ENCODE peak calls at places on chromosomes 5 and 9, in eight cellular contexts. K, W, T, L, I, N, X and B are unnamed samples.

GRCh38 chr5:134554319-134555222 is 29.1 kb downstream of the JADE2 start:
- DNase-seq in K (peak; percentile 48), W (no peak), T (no peak), L (no peak), I (no peak), N (no peak), X (peak; percentile 19), B (peak; percentile 99)

GRCh38 chr5:36414869-36415282 is 113.2 kb upstream of the RANBP3L start:
- DNase-seq in K (peak; percentile 10), W (no peak), T (peak; percentile 74), L (no peak), I (no peak), N (no peak), X (no peak), B (peak; percentile 52)

GRCh38 chr9:128259156-128259555 is 16.7 kb downstream of the GOLGA2 start:
- DNase-seq in K (no peak), W (no peak), T (no peak), L (no peak), I (no peak), N (no peak), X (no peak), B (no peak)

GRCh38 chr9:136961279-136962065 is 9.4 kb downstream of the LCN12 start:
- DNase-seq in K (no peak), W (no peak), T (no peak), L (no peak), I (no peak), N (no peak), X (no peak), B (no peak)

GRCh38 chr5:1537166-1538154 is 13.7 kb upstream of the LPCAT1 start:
- DNase-seq in K (no peak), W (no peak), T (no peak), L (no peak), I (no peak), N (peak; percentile 7), X (no peak), B (no peak)

GRCh38 chr5:173615884-173616576 is 420 bp downstream of the BOD1 start:
- DNase-seq in K (peak; percentile 54), W (peak; percentile 82), T (peak; percentile 75), L (peak; percentile 65), I (no peak), N (peak; percentile 58), X (peak; percentile 52), B (peak; percentile 80)

GRCh38 chr9:35105126-35105525 is 2.2 kb upstream of the STOML2 start:
- DNase-seq in K (no peak), W (no peak), T (no peak), L (no peak), I (no peak), N (no peak), X (no peak), B (no peak)

GRCh38 chr5:68012429-68012828 is 203.1 kb upstream of the PIK3R1 start:
- DNase-seq in K (no peak), W (no peak), T (peak; percentile 37), L (no peak), I (no peak), N (no peak), X (no peak), B (peak; percentile 46)

GRCh38 chr5:1006656-1007071 is 1.9 kb upstream of the NKD2 start:
- DNase-seq in K (no peak), W (no peak), T (no peak), L (no peak), I (no peak), N (no peak), X (no peak), B (no peak)

GRCh38 chr5:113057437-113058052 is 80.9 kb downstream of the DCP2 start:
- DNase-seq in K (no peak), W (no peak), T (no peak), L (no peak), I (no peak), N (no peak), X (no peak), B (no peak)

GRCh38 chr5:52504584-52505240 is 283.0 kb upstream of the ITGA1 start:
- DNase-seq in K (no peak), W (no peak), T (no peak), L (no peak), I (no peak), N (no peak), X (no peak), B (no peak)

GRCh38 chr5:125409496-125410351 is 663.3 kb upstream of the ZNF608 start:
- DNase-seq in K (no peak), W (no peak), T (no peak), L (no peak), I (no peak), N (no peak), X (no peak), B (peak; percentile 35)

GRCh38 chr9:29211681-29212589 is 1638.7 kb upstream of the C9orf72 start:
- DNase-seq in K (no peak), W (no peak), T (peak; percentile 64), L (no peak), I (no peak), N (no peak), X (no peak), B (no peak)

GRCh38 chr9:130713286-130713975 is 19.9 kb downstream of the EXOSC2 start:
- DNase-seq in K (no peak), W (peak; percentile 24), T (no peak), L (no peak), I (no peak), N (no peak), X (no peak), B (peak; percentile 63)

GRCh38 chr9:36730414-36730813 is 157.7 kb downstream of the MELK start:
- DNase-seq in K (no peak), W (no peak), T (no peak), L (no peak), I (no peak), N (no peak), X (no peak), B (no peak)

GRCh38 chr9:91896513-91897121 is 53.4 kb downstream of the ROR2 start:
- DNase-seq in K (no peak), W (no peak), T (no peak), L (no peak), I (no peak), N (no peak), X (no peak), B (peak; percentile 18)

GRCh38 chr5:157286761-157287211 is 20.9 kb downstream of the CYFIP2 start:
- DNase-seq in K (no peak), W (no peak), T (no peak), L (no peak), I (no peak), N (no peak), X (no peak), B (no peak)

GRCh38 chr5:140882591-140882899 is 621 bp downstream of the PCDHA13 start:
- DNase-seq in K (no peak), W (no peak), T (no peak), L (no peak), I (no peak), N (no peak), X (no peak), B (peak; percentile 6)

GRCh38 chr5:10702911-10703491 is 58.0 kb downstream of the DAP start:
- DNase-seq in K (no peak), W (no peak), T (peak; percentile 44), L (no peak), I (no peak), N (no peak), X (no peak), B (peak; percentile 73)